ENCODE peak calls at places on chromosomes 7 and 10, in six cellular contexts. One of them, this sample, is unnamed.

GRCh38 chr7:19024261-19024660 is 93.2 kb downstream of the TWIST1 start:
- DNase-seq in K562: no peak
- DNase-seq in A549: no peak
- DNase-seq in HepG2: no peak
- DNase-seq in endothelial cell of umbilical vein: no peak
- DNase-seq in GM12878: no peak
- DNase-seq in this sample: no peak

GRCh38 chr10:11135709-11136108 is 118.0 kb downstream of the CELF2 start:
- DNase-seq in K562: no peak
- DNase-seq in A549: no peak
- DNase-seq in HepG2: no peak
- DNase-seq in endothelial cell of umbilical vein: no peak
- DNase-seq in GM12878: no peak
- DNase-seq in this sample: no peak

GRCh38 chr7:80520199-80520598 is 8.3 kb upstream of the GNAT3 start:
- DNase-seq in K562: no peak
- DNase-seq in A549: no peak
- DNase-seq in HepG2: no peak
- DNase-seq in endothelial cell of umbilical vein: no peak
- DNase-seq in GM12878: no peak
- DNase-seq in this sample: no peak

GRCh38 chr7:24963218-24963617 is 16.8 kb downstream of the OSBPL3 start:
- DNase-seq in K562: no peak
- DNase-seq in A549: no peak
- DNase-seq in HepG2: no peak
- DNase-seq in endothelial cell of umbilical vein: no peak
- DNase-seq in GM12878: peak
- DNase-seq in this sample: peak

GRCh38 chr10:86648706-86649426 is 5.5 kb upstream of the OPN4 start:
- DNase-seq in K562: no peak
- DNase-seq in A549: peak
- DNase-seq in HepG2: no peak
- DNase-seq in endothelial cell of umbilical vein: no peak
- DNase-seq in GM12878: no peak
- DNase-seq in this sample: no peak

GRCh38 chr7:105107458-105107857 is 93.5 kb downstream of the KMT2E start:
- DNase-seq in K562: no peak
- DNase-seq in A549: no peak
- DNase-seq in HepG2: no peak
- DNase-seq in endothelial cell of umbilical vein: no peak
- DNase-seq in GM12878: no peak
- DNase-seq in this sample: no peak

GRCh38 chr7:134618756-134619530 is 27.7 kb upstream of the BPGM start:
- DNase-seq in K562: no peak
- DNase-seq in A549: no peak
- DNase-seq in HepG2: no peak
- DNase-seq in endothelial cell of umbilical vein: peak
- DNase-seq in GM12878: no peak
- DNase-seq in this sample: no peak

GRCh38 chr10:48655426-48656240 is 29.0 kb upstream of the WDFY4 start:
- DNase-seq in K562: peak
- DNase-seq in A549: peak
- DNase-seq in HepG2: no peak
- DNase-seq in endothelial cell of umbilical vein: peak
- DNase-seq in GM12878: no peak
- DNase-seq in this sample: peak

GRCh38 chr10:77392851-77393250 is 244.8 kb downstream of the KCNMA1 start:
- DNase-seq in K562: no peak
- DNase-seq in A549: peak
- DNase-seq in HepG2: no peak
- DNase-seq in endothelial cell of umbilical vein: peak
- DNase-seq in GM12878: no peak
- DNase-seq in this sample: no peak

GRCh38 chr10:42898037-42898960 is 115.7 kb downstream of the BMS1 start:
- DNase-seq in K562: no peak
- DNase-seq in A549: no peak
- DNase-seq in HepG2: no peak
- DNase-seq in endothelial cell of umbilical vein: no peak
- DNase-seq in GM12878: no peak
- DNase-seq in this sample: no peak

GRCh38 chr10:117547301-117548153 is 5.0 kb downstream of the EMX2 start:
- DNase-seq in K562: no peak
- DNase-seq in A549: no peak
- DNase-seq in HepG2: no peak
- DNase-seq in endothelial cell of umbilical vein: no peak
- DNase-seq in GM12878: no peak
- DNase-seq in this sample: no peak

GRCh38 chr7:138527746-138528223 is 67.7 kb downstream of the TRIM24 start:
- DNase-seq in K562: peak
- DNase-seq in A549: no peak
- DNase-seq in HepG2: peak
- DNase-seq in endothelial cell of umbilical vein: peak
- DNase-seq in GM12878: no peak
- DNase-seq in this sample: peak

GRCh38 chr10:28982950-28983349 is 305.6 kb downstream of the BAMBI start:
- DNase-seq in K562: no peak
- DNase-seq in A549: no peak
- DNase-seq in HepG2: no peak
- DNase-seq in endothelial cell of umbilical vein: no peak
- DNase-seq in GM12878: no peak
- DNase-seq in this sample: no peak

GRCh38 chr7:497346-497745 is 22.3 kb downstream of the PDGFA start:
- DNase-seq in K562: no peak
- DNase-seq in A549: no peak
- DNase-seq in HepG2: no peak
- DNase-seq in endothelial cell of umbilical vein: no peak
- DNase-seq in GM12878: no peak
- DNase-seq in this sample: no peak

GRCh38 chr10:113228570-113228969 is 278.5 kb downstream of the TCF7L2 start:
- DNase-seq in K562: no peak
- DNase-seq in A549: no peak
- DNase-seq in HepG2: no peak
- DNase-seq in endothelial cell of umbilical vein: no peak
- DNase-seq in GM12878: no peak
- DNase-seq in this sample: no peak

GRCh38 chr7:75711076-75711475 is 27.7 kb downstream of the HIP1 start:
- DNase-seq in K562: no peak
- DNase-seq in A549: no peak
- DNase-seq in HepG2: no peak
- DNase-seq in endothelial cell of umbilical vein: no peak
- DNase-seq in GM12878: no peak
- DNase-seq in this sample: no peak

GRCh38 chr10:73865459-73866442 is 8.6 kb downstream of the CAMK2G start:
- DNase-seq in K562: no peak
- DNase-seq in A549: no peak
- DNase-seq in HepG2: no peak
- DNase-seq in endothelial cell of umbilical vein: no peak
- DNase-seq in GM12878: no peak
- DNase-seq in this sample: peak

GRCh38 chr7:46932266-46932655 is 649.6 kb downstream of the TNS3 start:
- DNase-seq in K562: no peak
- DNase-seq in A549: no peak
- DNase-seq in HepG2: no peak
- DNase-seq in endothelial cell of umbilical vein: no peak
- DNase-seq in GM12878: no peak
- DNase-seq in this sample: no peak

GRCh38 chr10:116118851-116119250 is 154.2 kb downstream of the GFRA1 start:
- DNase-seq in K562: no peak
- DNase-seq in A549: no peak
- DNase-seq in HepG2: no peak
- DNase-seq in endothelial cell of umbilical vein: no peak
- DNase-seq in GM12878: no peak
- DNase-seq in this sample: no peak

GRCh38 chr10:94264085-94264484 is 98.7 kb downstream of the NOC3L start:
- DNase-seq in K562: no peak
- DNase-seq in A549: no peak
- DNase-seq in HepG2: peak
- DNase-seq in endothelial cell of umbilical vein: no peak
- DNase-seq in GM12878: no peak
- DNase-seq in this sample: no peak

GRCh38 chr10:69668722-69669121 is 38.7 kb downstream of the FAM241B start:
- DNase-seq in K562: no peak
- DNase-seq in A549: no peak
- DNase-seq in HepG2: no peak
- DNase-seq in endothelial cell of umbilical vein: no peak
- DNase-seq in GM12878: no peak
- DNase-seq in this sample: peak

GRCh38 chr7:139827042-139827441 is 2.0 kb upstream of the TBXAS1 start:
- DNase-seq in K562: no peak
- DNase-seq in A549: no peak
- DNase-seq in HepG2: no peak
- DNase-seq in endothelial cell of umbilical vein: no peak
- DNase-seq in GM12878: no peak
- DNase-seq in this sample: no peak

GRCh38 chr10:87818505-87819273 is 663 bp upstream of the ATAD1 start:
- DNase-seq in K562: peak
- DNase-seq in A549: peak
- DNase-seq in HepG2: no peak
- DNase-seq in endothelial cell of umbilical vein: peak
- DNase-seq in GM12878: peak
- DNase-seq in this sample: peak

GRCh38 chr10:62635127-62635526 is 169.4 kb upstream of the ADO start:
- DNase-seq in K562: no peak
- DNase-seq in A549: no peak
- DNase-seq in HepG2: no peak
- DNase-seq in endothelial cell of umbilical vein: no peak
- DNase-seq in GM12878: no peak
- DNase-seq in this sample: peak

GRCh38 chr7:34488766-34489165 is 169.3 kb upstream of the NPSR1 start:
- DNase-seq in K562: no peak
- DNase-seq in A549: no peak
- DNase-seq in HepG2: no peak
- DNase-seq in endothelial cell of umbilical vein: no peak
- DNase-seq in GM12878: no peak
- DNase-seq in this sample: no peak

GRCh38 chr10:103932996-103933395 is 15.0 kb upstream of the STN1 start:
- DNase-seq in K562: no peak
- DNase-seq in A549: no peak
- DNase-seq in HepG2: no peak
- DNase-seq in endothelial cell of umbilical vein: no peak
- DNase-seq in GM12878: no peak
- DNase-seq in this sample: no peak

GRCh38 chr7:93031795-93032194 is 86.0 kb downstream of the SAMD9 start:
- DNase-seq in K562: no peak
- DNase-seq in A549: no peak
- DNase-seq in HepG2: no peak
- DNase-seq in endothelial cell of umbilical vein: no peak
- DNase-seq in GM12878: no peak
- DNase-seq in this sample: no peak

GRCh38 chr10:80204193-80204714 is 1.1 kb downstream of the ANXA11 start:
- DNase-seq in K562: no peak
- DNase-seq in A549: no peak
- DNase-seq in HepG2: peak
- DNase-seq in endothelial cell of umbilical vein: no peak
- DNase-seq in GM12878: no peak
- DNase-seq in this sample: peak

GRCh38 chr10:5143137-5143536 is 41.8 kb downstream of the AKR1C8 start:
- DNase-seq in K562: no peak
- DNase-seq in A549: no peak
- DNase-seq in HepG2: peak
- DNase-seq in endothelial cell of umbilical vein: no peak
- DNase-seq in GM12878: no peak
- DNase-seq in this sample: no peak
- TF ChIP-seq MYC in K562: no peak
- TF ChIP-seq MYC in A549: no peak
- TF ChIP-seq MYC in HepG2: no peak
- TF ChIP-seq MYC in endothelial cell of umbilical vein: no peak
- TF ChIP-seq MYC in GM12878: no peak
- TF ChIP-seq MYC in this sample: no peak

DNA sequence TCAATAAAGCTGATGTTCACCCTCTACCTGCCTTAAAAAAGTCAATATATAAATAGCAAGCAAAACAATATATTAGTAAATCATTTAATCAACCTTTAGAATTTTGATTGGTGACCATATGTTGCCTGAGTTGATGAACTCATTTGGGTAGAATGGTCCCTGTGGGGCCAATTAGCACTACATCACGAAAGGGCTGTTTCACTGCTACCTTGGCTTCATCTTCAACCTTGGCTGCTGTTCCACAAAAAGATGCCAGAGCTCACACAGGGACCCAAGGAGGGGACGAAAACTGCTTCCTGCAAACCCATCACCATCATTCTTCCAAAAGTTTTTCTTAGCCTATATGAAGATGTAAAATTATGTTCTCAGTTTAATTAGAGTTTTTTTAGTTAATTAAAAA is 35.4 kb upstream of the HBP1 start:
- DNase-seq in K562: no peak
- DNase-seq in A549: no peak
- DNase-seq in HepG2: no peak
- DNase-seq in endothelial cell of umbilical vein: no peak
- DNase-seq in GM12878: no peak
- DNase-seq in this sample: no peak
- TF ChIP-seq MYC in K562: no peak
- TF ChIP-seq MYC in A549: no peak
- TF ChIP-seq MYC in HepG2: no peak
- TF ChIP-seq MYC in endothelial cell of umbilical vein: no peak
- TF ChIP-seq MYC in GM12878: no peak
- TF ChIP-seq MYC in this sample: no peak

GRCh38 chr7:37759519-37759918 is 76.0 kb downstream of the GPR141 start:
- DNase-seq in K562: no peak
- DNase-seq in A549: no peak
- DNase-seq in HepG2: no peak
- DNase-seq in endothelial cell of umbilical vein: no peak
- DNase-seq in GM12878: no peak
- DNase-seq in this sample: no peak
- TF ChIP-seq MYC in K562: no peak
- TF ChIP-seq MYC in A549: no peak
- TF ChIP-seq MYC in HepG2: no peak
- TF ChIP-seq MYC in endothelial cell of umbilical vein: no peak
- TF ChIP-seq MYC in GM12878: no peak
- TF ChIP-seq MYC in this sample: no peak

DNA sequence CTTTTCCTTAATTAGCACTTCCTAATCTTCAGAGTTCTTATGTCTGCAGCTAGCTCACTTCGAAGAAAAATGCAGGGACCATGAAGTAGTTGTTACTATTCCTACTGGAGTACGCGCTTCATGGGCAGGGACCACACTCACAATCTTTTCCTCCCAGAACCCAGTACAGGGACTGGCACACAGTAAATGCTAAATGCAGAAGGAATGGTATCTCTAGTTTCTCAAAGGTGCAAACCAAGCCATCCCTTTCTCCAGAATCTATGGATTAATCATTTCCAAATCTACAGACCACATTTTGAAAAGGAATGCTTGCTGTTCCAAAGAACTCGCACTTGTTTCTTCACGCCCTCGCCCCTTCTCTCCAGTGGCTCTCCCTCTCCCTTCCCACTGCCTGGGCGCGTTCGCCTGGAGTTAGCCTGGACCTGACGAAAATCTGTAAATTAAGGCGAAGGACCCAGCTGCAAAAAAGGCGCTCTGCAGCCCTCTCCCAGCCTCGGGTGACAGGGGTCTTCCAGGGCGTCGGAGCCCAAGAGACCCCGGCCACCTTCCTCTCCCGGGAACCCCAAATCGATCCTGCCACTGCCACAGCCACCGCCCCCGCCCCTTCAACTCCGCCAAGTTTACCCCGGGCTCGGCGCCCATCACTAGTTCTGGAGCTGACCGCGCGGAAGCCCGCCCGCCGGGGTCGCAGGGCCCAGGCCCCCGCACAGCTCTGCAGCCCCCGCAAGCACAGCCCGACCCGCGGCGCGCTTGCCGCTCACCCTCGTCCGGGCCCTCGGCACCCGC is 552 bp downstream of the PDIA4 start:
- DNase-seq in K562: no peak
- DNase-seq in A549: peak
- DNase-seq in HepG2: no peak
- DNase-seq in endothelial cell of umbilical vein: peak
- DNase-seq in GM12878: no peak
- DNase-seq in this sample: peak
- TF ChIP-seq MYC in K562: no peak
- TF ChIP-seq MYC in A549: no peak
- TF ChIP-seq MYC in HepG2: no peak
- TF ChIP-seq MYC in endothelial cell of umbilical vein: no peak
- TF ChIP-seq MYC in GM12878: no peak
- TF ChIP-seq MYC in this sample: no peak